ENCODE peak calls at places on chromosomes 7 and 10, in eight cellular contexts. Q, W, Y, I, G, T, M and J are unnamed samples.

GRCh38 chr10:12961416-12961815 is 40.1 kb downstream of the CCDC3 start:
- DNase-seq in W (peak), Q (no peak), T (peak), G (no peak), M (no peak), Y (no peak), I (no peak), J (no peak)

GRCh38 chr10:114551310-114551972 is 106.6 kb downstream of the ABLIM1 start:
- DNase-seq in G (no peak), W (peak), M (peak), Q (no peak), I (no peak), T (no peak), Y (no peak), J (no peak)

GRCh38 chr10:74598891-74599566 is 227.4 kb upstream of the KAT6B start:
- DNase-seq in T (no peak), M (no peak), Q (no peak), Y (no peak), W (no peak), I (no peak), G (no peak), J (no peak)

GRCh38 chr10:103637855-103638561 is 144.5 kb downstream of the NEURL1 start:
- DNase-seq in G (no peak), I (no peak), Y (no peak), W (no peak), T (peak), M (peak), Q (no peak), J (no peak)

GRCh38 chr7:101099969-101100781 is 14.9 kb downstream of the TRIM56 start:
- DNase-seq in I (peak), T (peak), Q (peak), W (peak), M (peak), G (peak), Y (no peak), J (peak)

GRCh38 chr10:101694674-101695403 is at the start of gene FBXW4:
- DNase-seq in M (peak), Q (peak), G (no peak), T (peak), I (peak), Y (peak), W (no peak), J (no peak)

GRCh38 chr10:13271552-13272163 is 28.2 kb downstream of the PHYH start:
- DNase-seq in T (no peak), I (no peak), G (no peak), M (no peak), Y (peak), W (no peak), Q (peak), J (no peak)

GRCh38 chr7:55127622-55128081 is 108.8 kb downstream of the EGFR start:
- DNase-seq in T (no peak), Y (no peak), I (no peak), Q (no peak), G (no peak), W (no peak), M (peak), J (no peak)

GRCh38 chr7:96143495-96144259 is 178.2 kb downstream of the SLC25A13 start:
- DNase-seq in I (no peak), G (no peak), M (no peak), Q (no peak), W (no peak), Y (no peak), T (no peak), J (no peak)

GRCh38 chr7:43204081-43204480 is 91.6 kb downstream of the HECW1 start:
- DNase-seq in Y (no peak), G (no peak), M (no peak), W (no peak), I (no peak), Q (no peak), T (no peak), J (no peak)

GRCh38 chr10:103951183-103951582 is 15.8 kb upstream of the SLK start:
- DNase-seq in M (no peak), G (no peak), Y (no peak), Q (no peak), T (no peak), I (no peak), W (no peak), J (no peak)

GRCh38 chr10:99346247-99346646 is 17.1 kb downstream of the CNNM1 start:
- DNase-seq in T (no peak), Y (no peak), G (no peak), M (no peak), I (no peak), Q (no peak), W (peak), J (no peak)

GRCh38 chr10:97063271-97063982 is 122.3 kb downstream of the SLIT1 start:
- DNase-seq in Y (no peak), G (no peak), T (no peak), M (no peak), I (peak), Q (no peak), W (no peak), J (no peak)

GRCh38 chr7:6705959-6706665 is 635 bp downstream of the ZNF12 start:
- DNase-seq in Y (no peak), T (peak), M (peak), Q (peak), I (peak), G (no peak), W (no peak), J (no peak)